ENCODE peak calls at places on chromosomes 4 and X, in five cellular contexts. Z is globus pallidus; A is posterior cingulate gyrus; T is NCI-H460; P is stimulated activated CD4-positive, alpha-beta T cell treated with anti-CD3 and anti-CD28 coated beads, Interleukin-12 subunit alpha, Interleukin-12 subunit beta, amount 100 ng/mL, for 48 hours. S is an unnamed sample.

GRCh38 chr4:59630235-59630634 is 1569.9 kb upstream of the ADGRL3 start:
- DNase-seq in Z (no peak), A (no peak), T (no peak), P (no peak), S (no peak)

GRCh38 chrX:65744965-65745364 is 77.5 kb downstream of the MSN start:
- DNase-seq in Z (no peak), A (no peak), T (no peak), P (no peak), S (no peak)

GRCh38 chr4:141131738-141132688 is 1.3 kb downstream of the RNF150 start:
- DNase-seq in Z (no peak), A (peak; percentile 23), T (no peak), P (no peak), S (peak; percentile 23)

GRCh38 chr4:160546201-160546600 is 1443.3 kb downstream of the RAPGEF2 start:
- DNase-seq in Z (no peak), A (no peak), T (no peak), P (no peak), S (no peak)

GRCh38 chr4:113469926-113470325 is 291.6 kb downstream of the CAMK2D start:
- DNase-seq in Z (no peak), A (no peak), T (no peak), P (no peak), S (no peak)

GRCh38 chr4:13498464-13498863 is 14.3 kb upstream of the RAB28 start:
- DNase-seq in Z (no peak), A (no peak), T (no peak), P (no peak), S (no peak)

GRCh38 chr4:86099348-86099747 is 260.5 kb downstream of the MAPK10 start:
- DNase-seq in Z (no peak), A (no peak), T (no peak), P (no peak), S (no peak)

GRCh38 chrX:41265615-41266014 is 68.3 kb upstream of the DDX3X start:
- DNase-seq in Z (peak; percentile 18), A (peak; percentile 24), T (no peak), P (peak; percentile 64), S (no peak)

GRCh38 chrX:50432760-50433377 is 37.8 kb downstream of the DGKK start:
- DNase-seq in Z (no peak), A (no peak), T (no peak), P (no peak), S (no peak)

GRCh38 chr4:27024807-27025206 is 164.2 kb downstream of the STIM2 start:
- DNase-seq in Z (peak; percentile 15), A (no peak), T (no peak), P (no peak), S (no peak)

GRCh38 chrX:23736030-23736429 is 7.0 kb downstream of the ACOT9 start:
- DNase-seq in Z (no peak), A (no peak), T (no peak), P (no peak), S (no peak)

GRCh38 chrX:115437841-115438240 is 123.1 kb upstream of the PLS3 start:
- DNase-seq in Z (no peak), A (no peak), T (no peak), P (no peak), S (no peak)

GRCh38 chrX:17674611-17675010 is 62.7 kb upstream of the SCML1 start:
- DNase-seq in Z (no peak), A (no peak), T (no peak), P (no peak), S (no peak)

GRCh38 chr4:158678767-158679166 is 6.7 kb downstream of the ETFDH start:
- DNase-seq in Z (no peak), A (no peak), T (no peak), P (no peak), S (no peak)

GRCh38 chr4:8346838-8347605 is 77.5 kb downstream of the HTRA3 start:
- DNase-seq in Z (peak; percentile 77), A (peak; percentile 42), T (no peak), P (no peak), S (peak; percentile 66)

GRCh38 chr4:87849612-87850011 is 16.8 kb downstream of the MEPE start:
- DNase-seq in Z (peak; percentile 45), A (no peak), T (no peak), P (no peak), S (peak; percentile 22)

GRCh38 chr4:74451214-74451661 is 6.3 kb downstream of the AREG start:
- DNase-seq in Z (no peak), A (no peak), T (peak; percentile 18), P (no peak), S (no peak)

GRCh38 chr4:66750273-66750672 is 795.0 kb downstream of the CENPC start:
- DNase-seq in Z (no peak), A (no peak), T (no peak), P (no peak), S (no peak)